ENCODE peak calls at places on chromosomes 5 and 9, in six cellular contexts. F is H7, N is DMS53, C is colonic mucosa, R is left cardiac atrium, V is Caki2. M is an unnamed sample.

GRCh38 chr5:56440871-56441740 is 208.0 kb upstream of the ANKRD55 start:
- DNase-seq in F (no peak), N (no peak), C (peak), R (no peak), V (peak), M (peak)

GRCh38 chr5:57824047-57824446 is 341.4 kb upstream of the ACTBL2 start:
- DNase-seq in F (no peak), N (no peak), C (no peak), R (no peak), V (peak), M (no peak)

GRCh38 chr9:123656565-123656964 is 273.4 kb downstream of the DENND1A start:
- DNase-seq in F (no peak), N (no peak), C (no peak), R (no peak), V (no peak), M (no peak)

GRCh38 chr9:89746385-89747116 is 141.7 kb downstream of the GADD45G start:
- DNase-seq in F (no peak), N (no peak), C (no peak), R (peak), V (no peak), M (no peak)

GRCh38 chr5:158456756-158457155 is 597.8 kb upstream of the CLINT1 start:
- DNase-seq in F (no peak), N (peak), C (no peak), R (peak), V (peak), M (peak)

GRCh38 chr9:98438701-98439100 is 183.3 kb upstream of the TBC1D2 start:
- DNase-seq in F (no peak), N (no peak), C (no peak), R (no peak), V (no peak), M (no peak)

GRCh38 chr5:158748535-158748934 is 351.2 kb downstream of the EBF1 start:
- DNase-seq in F (no peak), N (no peak), C (no peak), R (no peak), V (no peak), M (no peak)

GRCh38 chr9:137314561-137315560 is 12.8 kb upstream of the NRARP start:
- DNase-seq in F (peak), N (no peak), C (no peak), R (peak), V (no peak), M (no peak)

GRCh38 chr5:119470851-119471451 is 18.7 kb downstream of the HSD17B4 start:
- DNase-seq in F (no peak), N (peak), C (no peak), R (no peak), V (no peak), M (peak)

GRCh38 chr5:96873469-96873868 is 2.8 kb upstream of the ERAP2 start:
- DNase-seq in F (no peak), N (no peak), C (no peak), R (no peak), V (no peak), M (no peak)

GRCh38 chr5:81006955-81007636 is 46.9 kb downstream of the RASGRF2 start:
- DNase-seq in F (no peak), N (no peak), C (no peak), R (no peak), V (no peak), M (no peak)

GRCh38 chr5:147576646-147577535 is 67.0 kb upstream of the DPYSL3 start:
- DNase-seq in F (peak), N (peak), C (peak), R (peak), V (peak), M (no peak)

GRCh38 chr9:98314381-98315066 is 59.1 kb upstream of the TBC1D2 start:
- DNase-seq in F (no peak), N (no peak), C (no peak), R (no peak), V (peak), M (no peak)

GRCh38 chr5:83066548-83067110 is 10.6 kb downstream of the TMEM167A start:
- DNase-seq in F (peak), N (no peak), C (no peak), R (no peak), V (no peak), M (no peak)

GRCh38 chr5:168288349-168289245 is 2.8 kb upstream of the WWC1 start:
- DNase-seq in F (no peak), N (peak), C (peak), R (no peak), V (peak), M (no peak)

GRCh38 chr9:134406366-134407122 is 80.3 kb downstream of the RXRA start:
- DNase-seq in F (peak), N (peak), C (no peak), R (peak), V (peak), M (no peak)

GRCh38 chr9:89662718-89663246 is 58.0 kb downstream of the GADD45G start:
- DNase-seq in F (no peak), N (peak), C (no peak), R (no peak), V (no peak), M (no peak)

GRCh38 chr9:33946779-33947535 is 101.7 kb downstream of the UBAP2 start:
- DNase-seq in F (no peak), N (no peak), C (no peak), R (no peak), V (peak), M (peak)

GRCh38 chr5:178433273-178433775 is 156.9 kb downstream of the COL23A1 start:
- DNase-seq in F (peak), N (no peak), C (no peak), R (no peak), V (no peak), M (no peak)

GRCh38 chr5:55037046-55037771 is 13.2 kb downstream of the GZMK start:
- DNase-seq in F (peak), N (peak), C (no peak), R (no peak), V (no peak), M (no peak)

GRCh38 chr5:179269781-179270543 is 75.3 kb downstream of the ADAMTS2 start:
- DNase-seq in F (no peak), N (no peak), C (peak), R (peak), V (no peak), M (no peak)

M was measured in smooth muscle cell of the brain vasculature.